ENCODE peak calls at places on chromosome 4, in five cellular contexts. S, Y, W, E and G are unnamed samples.

GRCh38 chr4:59247032-59247431 is 1953.1 kb upstream of the ADGRL3 start:
- DNase-seq in S (peak; percentile 2), Y (no peak), W (no peak), E (no peak), G (no peak)

GRCh38 chr4:140255467-140255866 is 101.5 kb upstream of the MAML3 start:
- DNase-seq in E (no peak), S (no peak), W (no peak), Y (peak; percentile 42), G (no peak)

GRCh38 chr4:186345184-186345583 is 79.2 kb downstream of the F11 start:
- DNase-seq in Y (no peak), W (no peak), E (no peak), S (no peak), G (no peak)

GRCh38 chr4:1981251-1982055 is 27.3 kb downstream of the NELFA start:
- DNase-seq in Y (peak; percentile 11), E (no peak), W (no peak), S (no peak), G (peak; percentile 50)

GRCh38 chr4:163967263-163967662 is 472.8 kb downstream of the TMA16 start:
- DNase-seq in E (no peak), Y (no peak), S (no peak), W (no peak), G (no peak)

GRCh38 chr4:93319011-93319410 is 509.5 kb upstream of the ATOH1 start:
- DNase-seq in W (no peak), E (no peak), S (no peak), Y (no peak), G (no peak)

GRCh38 chr4:86092684-86093083 is 267.2 kb downstream of the MAPK10 start:
- DNase-seq in S (no peak), E (no peak), Y (peak; percentile 81), W (no peak), G (no peak)

GRCh38 chr4:117378942-117379341 is 293.6 kb upstream of the TRAM1L1 start:
- DNase-seq in E (no peak), S (no peak), Y (no peak), W (no peak), G (no peak)

GRCh38 chr4:108080752-108081151 is 88.0 kb downstream of the LEF1 start:
- DNase-seq in W (no peak), S (no peak), E (peak; percentile 50), Y (no peak), G (no peak)

GRCh38 chr4:6795821-6796220 is 13.3 kb downstream of the KIAA0232 start:
- DNase-seq in W (no peak), E (no peak), Y (no peak), S (no peak), G (no peak)

GRCh38 chr4:155353923-155354540 is 22.7 kb downstream of the MAP9 start:
- DNase-seq in E (no peak), W (peak; percentile 85), S (peak; percentile 14), Y (peak; percentile 43), G (peak; percentile 82)

GRCh38 chr4:74258949-74259348 is 49.3 kb upstream of the EPGN start:
- DNase-seq in W (no peak), Y (no peak), E (no peak), S (no peak), G (no peak)

GRCh38 chr4:103137446-103137827 is 37.8 kb upstream of the BDH2 start:
- DNase-seq in Y (peak; percentile 19), W (no peak), E (no peak), S (no peak), G (no peak)
- TF ChIP-seq CTCF in Y (no peak), W (no peak), E (no peak), S (no peak), G (no peak)

GRCh38 chr4:72743078-72743477 is 174.1 kb upstream of the ADAMTS3 start:
- DNase-seq in W (no peak), E (no peak), Y (no peak), S (no peak), G (no peak)
- TF ChIP-seq CTCF in W (no peak), E (no peak), Y (no peak), S (no peak), G (no peak)

DNA sequence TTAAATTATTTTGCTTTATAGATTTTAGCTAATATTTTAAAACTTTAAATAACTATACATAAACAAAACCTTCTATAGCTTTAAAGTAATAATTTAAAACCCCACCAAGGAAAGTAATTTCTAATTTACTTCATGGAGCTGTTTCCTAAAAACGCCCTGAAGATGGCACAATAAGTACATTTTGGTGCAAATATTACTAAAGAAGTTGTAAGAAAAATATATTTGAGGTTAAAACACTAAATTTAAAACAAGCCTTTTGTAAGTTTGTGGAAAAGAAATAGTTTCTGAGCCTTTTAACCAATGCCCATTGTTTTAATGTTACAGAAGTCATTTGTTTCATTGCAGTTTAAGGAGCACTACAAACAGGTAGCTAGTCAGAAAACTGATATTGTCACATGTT is 137.4 kb upstream of the AGA start:
- DNase-seq in Y (no peak), W (no peak), E (no peak), S (no peak), G (no peak)
- TF ChIP-seq CTCF in Y (no peak), W (no peak), E (no peak), S (no peak), G (no peak)

GRCh38 chr4:72886602-72887001 is 182.9 kb downstream of the COX18 start:
- DNase-seq in S (no peak), Y (no peak), E (no peak), W (no peak), G (no peak)
- TF ChIP-seq CTCF in S (no peak), Y (peak; percentile 44), E (no peak), W (peak; percentile 36), G (peak; percentile 57)

GRCh38 chr4:142380052-142380598 is 466.0 kb downstream of the INPP4B start:
- DNase-seq in Y (no peak), W (no peak), S (no peak), E (no peak), G (no peak)

GRCh38 chr4:142383354-142383753 is 462.7 kb downstream of the INPP4B start:
- DNase-seq in W (no peak), E (no peak), S (no peak), Y (no peak), G (no peak)

GRCh38 chr4:142379277-142380051 is 466.6 kb downstream of the INPP4B start:
- DNase-seq in S (no peak), Y (peak; percentile 98), W (no peak), E (no peak), G (no peak)

GRCh38 chr4:142386450-142386849 is 459.7 kb downstream of the INPP4B start:
- DNase-seq in S (no peak), E (no peak), W (no peak), Y (no peak), G (no peak)

DNA sequence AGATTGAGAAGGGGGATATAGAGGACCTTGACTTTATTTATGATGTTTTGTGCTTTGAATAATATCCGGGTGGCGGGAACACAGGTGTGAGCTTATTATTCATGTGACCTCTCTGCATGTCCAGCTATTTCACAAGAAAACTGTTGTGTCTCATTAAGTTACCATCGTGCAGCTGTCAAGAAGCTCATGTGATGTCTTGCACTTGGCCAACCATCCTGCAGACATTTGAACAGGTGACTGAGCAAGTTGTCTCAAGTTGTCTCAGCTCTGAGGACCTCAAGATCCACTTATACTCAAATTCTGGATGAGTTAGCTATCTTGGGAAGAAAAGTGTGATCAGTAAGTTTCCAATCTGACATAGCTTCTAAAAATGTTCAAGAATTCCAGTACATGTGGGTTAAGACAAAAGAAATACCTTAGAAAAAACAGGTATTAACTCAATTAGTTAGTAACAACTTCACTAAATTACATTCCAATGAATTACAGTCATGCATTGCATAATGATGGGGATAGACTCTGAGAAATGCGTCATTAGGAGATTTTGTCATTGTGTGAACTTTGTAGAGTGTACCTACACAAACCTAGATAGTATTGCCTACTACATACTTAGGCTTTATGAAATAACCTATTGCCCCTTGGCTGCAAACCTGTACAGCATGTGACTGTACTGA is 462.2 kb downstream of the INPP4B start:
- DNase-seq in W (no peak), S (no peak), Y (no peak), E (no peak), G (no peak)
- TF ChIP-seq CTCF in W (no peak), S (no peak), Y (no peak), E (no peak), G (no peak)

DNA sequence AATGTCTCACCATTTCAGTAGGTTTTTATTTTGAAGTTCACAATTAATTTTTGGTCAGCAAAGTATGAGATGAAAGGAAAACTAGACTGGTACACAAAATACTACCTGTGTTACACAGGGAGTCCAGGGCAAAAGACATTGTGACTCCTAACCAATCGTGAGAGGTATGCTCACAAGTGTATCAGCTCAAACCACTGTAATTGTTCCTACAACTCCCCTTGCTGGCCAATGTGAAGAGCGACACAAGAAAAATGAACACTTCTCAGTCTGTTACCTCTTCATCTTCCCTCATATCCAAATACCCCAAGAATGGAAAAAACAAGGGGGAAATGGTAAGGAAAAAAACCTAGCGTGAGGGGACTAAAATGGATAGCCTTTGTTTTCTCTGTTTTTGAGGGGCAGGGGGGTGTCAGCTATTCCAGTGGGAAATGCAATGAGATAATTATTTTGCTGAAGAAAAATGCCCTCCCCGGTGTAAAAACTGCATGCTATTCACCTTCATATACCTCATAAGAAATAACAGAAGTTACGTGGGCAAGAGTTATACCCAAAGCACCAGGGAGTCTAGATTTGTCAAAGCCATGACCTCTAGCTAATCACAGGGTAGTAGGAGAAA is 30.6 kb upstream of the NSUN7 start:
- DNase-seq in E (no peak), S (peak; percentile 66), W (no peak), Y (peak; percentile 69), G (no peak)
- TF ChIP-seq CTCF in E (no peak), S (peak; percentile 71), W (peak; percentile 60), Y (peak; percentile 75), G (no peak)